ENCODE peak calls at places on chromosomes 1 and 21, in six cellular contexts. E is neural progenitor cell, A is GM23338, V is hepatocyte, K is PC-3, H is mammary epithelial cell. G is an unnamed sample.
A peak's percentile ranks its signal among the peaks of the same experiment; 100 is the strongest.

GRCh38 chr1:113027008-113027407 is 46.0 kb upstream of the LRIG2 start:
- DNase-seq in E (no peak), A (peak; percentile 19), V (no peak), K (no peak), H (no peak), G (no peak)

GRCh38 chr1:15680614-15681345 is 3.3 kb upstream of the PLEKHM2 start:
- DNase-seq in E (no peak), A (peak; percentile 51), V (peak; percentile 45), K (peak; percentile 89), H (peak; percentile 96), G (peak; percentile 98)

GRCh38 chr1:186304982-186305949 is 69.8 kb downstream of the TPR start:
- DNase-seq in E (peak; percentile 44), A (peak; percentile 73), V (peak; percentile 13), K (peak; percentile 46), H (peak; percentile 14), G (peak; percentile 59)

GRCh38 chr1:7380712-7381111 is 390.4 kb upstream of the VAMP3 start:
- DNase-seq in E (no peak), A (no peak), V (no peak), K (no peak), H (peak; percentile 6), G (no peak)

GRCh38 chr21:44984792-44985440 is 45.1 kb downstream of the SLX9 start:
- DNase-seq in E (peak; percentile 34), A (peak; percentile 47), V (no peak), K (no peak), H (no peak), G (no peak)

GRCh38 chr1:17606826-17607440 is 67.4 kb downstream of the ARHGEF10L start:
- DNase-seq in E (peak; percentile 86), A (peak; percentile 94), V (peak; percentile 83), K (peak; percentile 79), H (peak; percentile 42), G (peak; percentile 77)

GRCh38 chr1:1013922-1014617 is 773 bp downstream of the ISG15 start:
- DNase-seq in E (peak; percentile 62), A (peak; percentile 64), V (peak; percentile 24), K (peak; percentile 69), H (no peak), G (peak; percentile 71)

GRCh38 chr1:117001254-117001927 is at the start of gene CD101:
- DNase-seq in E (no peak), A (no peak), V (no peak), K (no peak), H (no peak), G (no peak)

GRCh38 chr1:59237905-59238304 is 59.0 kb upstream of the FGGY start:
- DNase-seq in E (no peak), A (peak; percentile 6), V (no peak), K (no peak), H (peak; percentile 21), G (no peak)

GRCh38 chr1:201098992-201099391 is 13.2 kb downstream of the CACNA1S start:
- DNase-seq in E (no peak), A (no peak), V (no peak), K (no peak), H (no peak), G (no peak)

GRCh38 chr1:99180343-99180808 is 83.9 kb upstream of the PLPPR4 start:
- DNase-seq in E (peak; percentile 80), A (peak; percentile 89), V (peak; percentile 82), K (peak; percentile 90), H (peak; percentile 62), G (peak; percentile 80)
- H3K4me2 ChIP-seq in E (no peak overlapping the region), A (no peak overlapping the region), V (no peak overlapping the region), K (no peak overlapping the region), H (peak overlapping the region; percentile 36), G (no peak overlapping the region)

DNA sequence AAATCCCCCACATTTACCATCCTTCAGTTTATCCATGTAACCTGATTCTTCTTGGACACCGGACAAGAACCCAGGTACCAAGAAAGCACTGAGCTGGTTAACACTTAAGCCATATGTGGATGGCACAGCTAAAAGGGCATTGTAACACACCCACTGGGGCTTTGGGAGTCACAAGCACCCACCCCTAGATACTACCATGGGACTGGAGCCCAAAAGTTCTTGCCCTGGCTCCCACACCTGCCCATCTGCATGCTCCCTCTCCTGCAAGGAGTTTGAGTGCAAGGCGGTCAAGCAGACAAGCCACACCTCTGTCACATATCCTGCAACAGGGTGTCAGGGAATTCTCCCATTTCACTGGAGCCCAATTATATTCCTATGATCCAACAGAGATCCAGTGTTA is 270.1 kb downstream of the USH2A start:
- DNase-seq in E (no peak), A (no peak), V (no peak), K (no peak), H (no peak), G (no peak)
- TF ChIP-seq EZH2 in E (no peak), A (no peak), V (no peak), K (no peak), H (no peak), G (no peak)

GRCh38 chr1:246600579-246600978 is 34.3 kb downstream of the CNST start:
- DNase-seq in E (no peak), A (no peak), V (no peak), K (no peak), H (no peak), G (no peak)

GRCh38 chr1:246599315-246599714 is 33.1 kb downstream of the CNST start:
- DNase-seq in E (no peak), A (no peak), V (no peak), K (no peak), H (no peak), G (no peak)

GRCh38 chr1:246595146-246595545 is 28.9 kb downstream of the CNST start:
- DNase-seq in E (no peak), A (no peak), V (no peak), K (no peak), H (peak; percentile 41), G (no peak)

GRCh38 chr1:246597340-246597739 is 31.1 kb downstream of the CNST start:
- DNase-seq in E (no peak), A (no peak), V (peak; percentile 50), K (peak; percentile 98), H (peak; percentile 47), G (peak; percentile 96)

GRCh38 chr1:246597971-246598370 is 31.7 kb downstream of the CNST start:
- DNase-seq in E (no peak), A (no peak), V (no peak), K (no peak), H (no peak), G (no peak)
- H3K79me2 ChIP-seq in E (peaks cover 13% of the 10 kb centered on the region), A (peaks cover 37% of the 10 kb centered on the region), V (peaks cover 22% of the 10 kb centered on the region), K (peaks cover 27% of the 10 kb centered on the region), H (peaks cover 14% of the 10 kb centered on the region), G (peaks cover 97% of the 10 kb centered on the region)

DNA sequence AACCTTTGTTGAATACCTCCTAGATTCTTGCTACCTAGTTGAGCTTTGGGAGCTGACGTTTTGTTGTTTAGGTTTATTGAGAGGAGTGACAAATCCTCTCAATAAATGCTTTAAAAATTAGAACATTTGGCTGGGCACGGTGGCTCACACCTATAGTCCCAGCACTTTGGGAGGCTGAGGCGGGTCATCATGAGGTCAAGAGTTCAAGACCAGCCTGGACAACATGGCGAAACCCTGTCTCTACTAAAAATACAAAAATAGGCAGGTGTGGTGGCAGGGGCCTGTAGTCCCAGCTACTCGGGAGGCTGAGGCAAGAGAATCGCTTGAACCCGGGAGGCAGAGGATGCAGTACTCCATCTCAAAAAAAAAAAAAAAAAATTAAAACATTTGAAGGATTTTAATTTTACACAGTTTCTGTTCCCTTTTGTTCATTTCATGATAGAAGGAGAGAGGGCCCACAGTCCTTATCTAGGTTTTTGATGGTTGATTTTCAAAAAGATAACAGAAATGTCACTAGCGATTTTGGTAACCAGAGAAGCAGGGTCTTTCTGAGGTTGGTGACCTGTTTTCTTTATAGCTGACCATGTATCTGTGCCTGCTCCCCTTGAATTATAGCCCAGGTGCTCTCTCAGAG is 44.2 kb upstream of the PIGV start:
- DNase-seq in E (no peak), A (no peak), V (no peak), K (no peak), H (no peak), G (no peak)
- H3K4me2 ChIP-seq in E (no peak overlapping the region), A (peak overlapping the region; percentile 30), V (no peak overlapping the region), K (no peak overlapping the region), H (peak overlapping the region; percentile 61), G (peak overlapping the region; percentile 60)

DNA sequence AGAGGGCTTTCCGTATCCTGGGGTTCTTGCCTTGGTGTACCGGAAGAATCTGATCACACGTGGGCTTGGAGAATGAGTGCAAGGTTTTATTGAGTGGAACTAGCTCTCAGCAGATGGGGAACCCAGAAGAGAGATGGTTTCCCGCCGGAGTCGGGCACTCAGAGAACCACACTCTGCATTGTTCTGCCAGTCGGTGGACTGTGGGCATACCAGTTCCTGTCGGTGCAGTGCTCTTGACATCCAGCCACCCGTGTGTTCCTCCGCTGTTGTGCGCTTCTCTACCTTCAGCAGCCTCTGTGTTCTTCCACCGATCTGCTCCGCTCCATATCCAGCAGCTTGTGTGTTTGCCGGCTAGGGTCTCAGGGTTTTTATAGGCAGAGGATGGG is 10.8 kb upstream of the PPIE start:
- DNase-seq in E (no peak), A (no peak), V (no peak), K (no peak), H (no peak), G (no peak)
- TF ChIP-seq EZH2 in E (no peak), A (no peak), V (no peak), K (no peak), H (no peak), G (no peak)